ENCODE peak calls at places on chromosome 11, in four cellular contexts. C is AG04449, W is OCI-LY7, D is fibroblast of lung. H is an unnamed sample.

GRCh38 chr11:95485115-95485900 is 254.3 kb upstream of the SESN3 start:
- DNase-seq in C (peak; percentile 59), W (no peak), D (peak; percentile 89), H (no peak)

GRCh38 chr11:57479925-57480324 is 19.6 kb downstream of the RTN4RL2 start:
- DNase-seq in C (no peak), W (no peak), D (no peak), H (no peak)

GRCh38 chr11:113255096-113255495 is 59.3 kb upstream of the TTC12 start:
- DNase-seq in C (no peak), W (no peak), D (no peak), H (no peak)

GRCh38 chr11:88280673-88281316 is 56.7 kb downstream of the CTSC start:
- DNase-seq in C (no peak), W (no peak), D (peak; percentile 46), H (no peak)

GRCh38 chr11:104254347-104254746 is 90.4 kb upstream of the PDGFD start:
- DNase-seq in C (no peak), W (peak; percentile 32), D (peak; percentile 49), H (no peak)

GRCh38 chr11:96204721-96205459 is 138.1 kb downstream of the MAML2 start:
- DNase-seq in C (no peak), W (no peak), D (no peak), H (no peak)

GRCh38 chr11:848380-848931 is 5.8 kb downstream of the TSPAN4 start:
- DNase-seq in C (no peak), W (peak; percentile 71), D (no peak), H (peak; percentile 68)

GRCh38 chr11:130897262-130898182 is 18.8 kb downstream of the SNX19 start:
- DNase-seq in C (peak; percentile 94), W (no peak), D (peak; percentile 99), H (no peak)

GRCh38 chr11:27716850-27717249 is 16.6 kb upstream of the BDNF start:
- DNase-seq in C (peak; percentile 55), W (no peak), D (peak; percentile 62), H (no peak)

GRCh38 chr11:70567680-70568503 is 169.6 kb downstream of the CTTN start:
- DNase-seq in C (no peak), W (no peak), D (peak; percentile 36), H (no peak)

GRCh38 chr11:8225589-8226036 is 38.1 kb downstream of the LMO1 start:
- DNase-seq in C (no peak), W (peak; percentile 56), D (peak; percentile 36), H (peak; percentile 65)

GRCh38 chr11:82233211-82233610 is 500.5 kb downstream of the FAM181B start:
- DNase-seq in C (no peak), W (no peak), D (no peak), H (no peak)

GRCh38 chr11:66745356-66746235 is 16.6 kb upstream of the SPTBN2 start:
- DNase-seq in C (no peak), W (peak; percentile 81), D (no peak), H (peak; percentile 46)

GRCh38 chr11:59802639-59803176 is 7.9 kb downstream of the MRPL16 start:
- DNase-seq in C (no peak), W (peak; percentile 73), D (peak; percentile 39), H (no peak)

GRCh38 chr11:70203749-70204465 is 811 bp downstream of the FADD start:
- DNase-seq in C (no peak), W (peak; percentile 75), D (peak; percentile 87), H (peak; percentile 83)

GRCh38 chr11:64125676-64126075 is 40.2 kb downstream of the MACROD1 start:
- DNase-seq in C (no peak), W (no peak), D (no peak), H (no peak)

GRCh38 chr11:18802381-18803257 is 11.0 kb upstream of the PTPN5 start:
- DNase-seq in C (peak; percentile 34), W (peak; percentile 64), D (peak; percentile 65), H (peak; percentile 10)

H was measured in stimulated activated CD4-positive, alpha-beta T cell treated with anti-CD3 and anti-CD28 coated beads, Interleukin-4, amount 100 ng/mL, for 1 hour.